ENCODE peak calls at places on chromosome 10, in five cellular contexts. R, X, Q, B and K are unnamed samples.

GRCh38 chr10:112435013-112435619 is 11.6 kb downstream of the ZDHHC6 start:
- DNase-seq in R (peak), X (no peak), Q (no peak), B (no peak), K (no peak)

GRCh38 chr10:79269969-79270368 is 77.3 kb upstream of the PPIF start:
- DNase-seq in R (no peak), X (no peak), Q (no peak), B (no peak), K (no peak)

GRCh38 chr10:87534173-87534858 is 29.6 kb downstream of the MINPP1 start:
- DNase-seq in R (no peak), X (no peak), Q (no peak), B (no peak), K (no peak)

GRCh38 chr10:60951272-60951724 is 7.3 kb upstream of the RHOBTB1 start:
- DNase-seq in R (peak), X (no peak), Q (no peak), B (no peak), K (no peak)

GRCh38 chr10:103480521-103480920 is 1.5 kb upstream of the CALHM3 start:
- DNase-seq in R (peak), X (no peak), Q (no peak), B (no peak), K (no peak)

GRCh38 chr10:114404171-114405010 is at the start of gene AFAP1L2:
- DNase-seq in R (no peak), X (no peak), Q (no peak), B (no peak), K (no peak)

GRCh38 chr10:102113956-102114857 is 6.0 kb downstream of the LDB1 start:
- DNase-seq in R (peak), X (no peak), Q (no peak), B (no peak), K (no peak)

GRCh38 chr10:100827819-100828743 is 82.7 kb downstream of the PAX2 start:
- DNase-seq in R (peak), X (no peak), Q (peak), B (no peak), K (peak)

GRCh38 chr10:51389415-51390342 is 309.7 kb downstream of the CSTF2T start:
- DNase-seq in R (peak), X (no peak), Q (peak), B (no peak), K (peak)

GRCh38 chr10:43444897-43445466 is 8.1 kb downstream of the ZNF487 start:
- DNase-seq in R (no peak), X (no peak), Q (no peak), B (no peak), K (no peak)

GRCh38 chr10:86303626-86304025 is 63.0 kb downstream of the GRID1 start:
- DNase-seq in R (no peak), X (no peak), Q (no peak), B (no peak), K (no peak)

GRCh38 chr10:62794306-62794705 is 10.2 kb upstream of the ADO start:
- DNase-seq in R (peak), X (no peak), Q (no peak), B (no peak), K (no peak)

GRCh38 chr10:60954045-60954444 is 10.1 kb upstream of the RHOBTB1 start:
- DNase-seq in R (no peak), X (no peak), Q (no peak), B (no peak), K (no peak)

GRCh38 chr10:100735345-100736143 is 9.8 kb upstream of the PAX2 start:
- DNase-seq in R (no peak), X (no peak), Q (no peak), B (no peak), K (no peak)

GRCh38 chr10:22086730-22087364 is 83.3 kb upstream of the DNAJC1 start:
- DNase-seq in R (peak), X (no peak), Q (no peak), B (peak), K (peak)

GRCh38 chr10:1284076-1284475 is 227.9 kb downstream of the WDR37 start:
- DNase-seq in R (no peak), X (no peak), Q (no peak), B (no peak), K (no peak)

GRCh38 chr10:69654376-69654775 is 24.3 kb downstream of the FAM241B start:
- DNase-seq in R (no peak), X (no peak), Q (no peak), B (no peak), K (no peak)

GRCh38 chr10:78700816-78701520 is 367.8 kb upstream of the ZMIZ1 start:
- DNase-seq in R (peak), X (no peak), Q (no peak), B (no peak), K (no peak)

GRCh38 chr10:4427524-4427923 is 398.5 kb upstream of the AKR1E2 start:
- DNase-seq in R (no peak), X (no peak), Q (no peak), B (no peak), K (no peak)

GRCh38 chr10:96747734-96748550 is 27.6 kb upstream of the PIK3AP1 start:
- DNase-seq in R (no peak), X (no peak), Q (no peak), B (no peak), K (no peak)

GRCh38 chr10:124450010-124450782 is at the start of gene NKX1-2:
- DNase-seq in R (no peak), X (no peak), Q (peak), B (no peak), K (no peak)

GRCh38 chr10:82932426-82932825 is 1057.4 kb downstream of the NRG3 start:
- DNase-seq in R (no peak), X (no peak), Q (no peak), B (no peak), K (no peak)

GRCh38 chr10:110783509-110784103 is 88.1 kb upstream of the PDCD4 start:
- DNase-seq in R (peak), X (peak), Q (no peak), B (no peak), K (no peak)

GRCh38 chr10:52729259-52730104 is 43.1 kb downstream of the MBL2 start:
- DNase-seq in R (peak), X (no peak), Q (no peak), B (no peak), K (no peak)

GRCh38 chr10:19788075-19788686 is 28.1 kb upstream of the PLXDC2 start:
- DNase-seq in R (peak), X (no peak), Q (peak), B (no peak), K (peak)

GRCh38 chr10:10871312-10871711 is 146.4 kb upstream of the CELF2 start:
- DNase-seq in R (no peak), X (no peak), Q (no peak), B (no peak), K (no peak)

GRCh38 chr10:22475857-22476600 is 130.7 kb downstream of the SPAG6 start:
- DNase-seq in R (peak), X (no peak), Q (peak), B (no peak), K (no peak)

GRCh38 chr10:72275351-72276012 is 1.8 kb downstream of the DDIT4 start:
- DNase-seq in R (no peak), X (no peak), Q (no peak), B (no peak), K (no peak)

GRCh38 chr10:71963756-71964668 is at the start of gene CHST3:
- DNase-seq in R (peak), X (no peak), Q (peak), B (no peak), K (peak)

GRCh38 chr10:8323443-8324054 is 269.1 kb downstream of the GATA3 start:
- DNase-seq in R (no peak), X (no peak), Q (no peak), B (no peak), K (no peak)

GRCh38 chr10:48406204-48406603 is 99.7 kb downstream of the MAPK8 start:
- DNase-seq in R (peak), X (no peak), Q (no peak), B (peak), K (no peak)

GRCh38 chr10:131730771-131731497 is 169.9 kb upstream of the PPP2R2D start:
- DNase-seq in R (no peak), X (no peak), Q (no peak), B (no peak), K (no peak)

GRCh38 chr10:48213047-48213446 is 61.4 kb downstream of the FRMPD2 start:
- DNase-seq in R (no peak), X (no peak), Q (no peak), B (no peak), K (no peak)

GRCh38 chr10:89312973-89313372 is 11.1 kb downstream of the IFIT2 start:
- DNase-seq in R (no peak), X (no peak), Q (no peak), B (no peak), K (no peak)

GRCh38 chr10:82150123-82150900 is 275.3 kb downstream of the NRG3 start:
- DNase-seq in R (no peak), X (no peak), Q (peak), B (no peak), K (no peak)